ENCODE peak calls at places on chromosomes 16 and 17, in ten cellular contexts. X is stomach, D is tibial nerve, W is suprapubic skin, T is SK-N-SH, V is ovary, R is H1, J is GM12878, I is transverse colon, P is esophagus muscularis mucosa. A is an unnamed sample.

GRCh38 chr16:526181-527014 is 1.1 kb upstream of the CAPN15 start:
- DNase-seq in X (peak; percentile 69), J (no peak), V (peak; percentile 77), W (no peak), P (no peak), T (no peak), D (no peak), R (no peak), I (peak; percentile 43), A (peak; percentile 46)

GRCh38 chr16:67594256-67594915 is 32.1 kb downstream of the CTCF start:
- DNase-seq in W (no peak), R (no peak), I (no peak), V (no peak), T (no peak), P (no peak), J (no peak), X (no peak), D (no peak), A (no peak)

GRCh38 chr17:376936-377863 is 24.6 kb upstream of the RPH3AL start:
- DNase-seq in W (no peak), I (no peak), T (no peak), P (no peak), J (no peak), D (peak; percentile 59), X (no peak), V (no peak), R (no peak), A (no peak)

GRCh38 chr17:58184308-58184985 is 8.1 kb upstream of the EPX start:
- DNase-seq in D (no peak), V (no peak), I (no peak), J (no peak), P (no peak), X (no peak), R (peak; percentile 23), T (peak; percentile 24), W (no peak), A (no peak)

GRCh38 chr17:79979201-79979840 is 56.4 kb downstream of the TBC1D16 start:
- DNase-seq in I (no peak), V (peak; percentile 65), W (peak; percentile 57), P (no peak), T (peak; percentile 15), R (no peak), D (no peak), X (no peak), J (no peak), A (peak; percentile 52)

GRCh38 chr17:9230346-9230745 is 209.0 kb downstream of the NTN1 start:
- DNase-seq in D (no peak), X (no peak), V (no peak), T (peak; percentile 73), R (no peak), W (no peak), J (no peak), P (no peak), I (no peak), A (peak; percentile 50)

GRCh38 chr16:3454631-3455147 is 11.2 kb downstream of the NAA60 start:
- DNase-seq in X (no peak), I (no peak), D (no peak), W (no peak), V (no peak), T (no peak), P (no peak), J (no peak), R (no peak), A (no peak)

GRCh38 chr16:13377143-13377542 is 475.7 kb downstream of the SHISA9 start:
- DNase-seq in R (no peak), D (no peak), J (no peak), P (no peak), I (no peak), W (no peak), V (no peak), X (no peak), T (no peak), A (no peak)

GRCh38 chr17:60557805-60558204 is 31.8 kb upstream of the APPBP2 start:
- DNase-seq in X (no peak), I (no peak), J (no peak), V (no peak), D (no peak), R (no peak), P (no peak), T (no peak), W (no peak), A (no peak)

GRCh38 chr16:31128711-31129567 is 6.6 kb downstream of the PRSS8 start:
- DNase-seq in D (no peak), X (peak; percentile 82), I (peak; percentile 79), T (no peak), W (no peak), J (no peak), V (no peak), P (no peak), R (no peak), A (peak; percentile 94)

GRCh38 chr16:71230122-71230845 is at the start of gene HYDIN:
- DNase-seq in T (peak; percentile 91), X (no peak), D (no peak), V (peak; percentile 57), I (peak; percentile 41), W (peak; percentile 60), J (no peak), R (peak; percentile 61), P (no peak), A (peak; percentile 88)

GRCh38 chr16:77807-78443 is at the start of gene MPG:
- DNase-seq in W (peak; percentile 91), J (no peak), T (peak; percentile 100), D (peak; percentile 80), X (peak; percentile 87), V (peak; percentile 94), I (peak; percentile 90), P (peak; percentile 95), R (no peak), A (peak; percentile 84)

GRCh38 chr17:887842-888214 is 91.7 kb downstream of the NXN start:
- DNase-seq in R (no peak), P (no peak), V (no peak), T (no peak), D (no peak), X (no peak), I (no peak), J (no peak), W (no peak), A (no peak)

GRCh38 chr17:74733365-74734122 is 3.5 kb upstream of the RAB37 start:
- DNase-seq in T (no peak), R (no peak), D (no peak), J (no peak), I (no peak), W (no peak), V (no peak), X (no peak), P (no peak), A (no peak)

GRCh38 chr17:28584434-28584833 is 7.7 kb upstream of the ALDOC start:
- DNase-seq in V (no peak), W (no peak), I (no peak), T (no peak), P (no peak), R (no peak), X (no peak), J (no peak), D (no peak), A (no peak)

DNA sequence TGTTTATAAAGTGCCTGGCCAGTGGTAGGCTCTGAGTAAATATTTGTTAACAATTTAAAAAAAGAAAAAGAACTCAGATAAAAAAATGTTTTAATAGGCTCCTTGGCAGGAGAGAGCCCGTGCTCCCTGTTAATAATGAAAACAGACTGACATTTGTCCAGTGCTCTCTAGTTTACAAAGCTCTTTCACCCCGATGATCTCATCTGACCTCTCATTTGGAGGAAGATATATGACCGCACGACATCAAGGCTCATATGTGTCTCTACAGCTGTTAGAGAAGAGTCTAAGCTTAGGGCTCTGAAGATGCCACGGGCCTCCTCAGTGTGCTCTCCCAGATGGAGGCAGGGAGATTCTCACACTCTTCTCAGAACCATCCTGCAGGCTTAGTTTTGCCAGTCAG is 280.8 kb upstream of the IRX5 start:
- DNase-seq in D (no peak), P (no peak), X (no peak), W (no peak), I (no peak), J (no peak), V (no peak), R (no peak), T (no peak), A (no peak)
- H3K27me3 ChIP-seq in D (no peaks in the 10 kb centered on the region), P (peaks cover 71% of the 10 kb centered on the region), X (no peaks in the 10 kb centered on the region), W (no peaks in the 10 kb centered on the region), I (peaks cover 13% of the 10 kb centered on the region), J (no peaks in the 10 kb centered on the region), V (no peaks in the 10 kb centered on the region), R (peaks cover 53% of the 10 kb centered on the region), T (no peaks in the 10 kb centered on the region), A (no peaks in the 10 kb centered on the region)

DNA sequence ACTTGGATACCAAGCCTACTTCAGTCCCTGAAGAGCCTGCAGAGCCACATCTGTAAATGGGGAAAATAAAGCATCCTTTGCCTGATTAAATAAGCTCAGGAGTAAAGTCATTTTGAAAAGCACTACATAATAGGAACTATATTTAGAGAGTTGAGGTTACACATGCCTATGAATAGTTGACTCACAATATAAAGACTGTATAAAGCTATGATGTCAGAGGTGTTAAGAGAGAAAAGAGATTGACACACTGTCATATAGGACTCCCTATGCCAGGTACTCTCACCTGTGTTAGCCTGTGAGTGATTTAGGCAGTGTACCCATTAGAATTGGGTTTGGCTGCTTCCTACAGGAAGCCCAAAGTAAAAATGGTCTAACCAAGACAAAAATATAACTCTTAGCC is 87.7 kb upstream of the CRHR1 start:
- DNase-seq in R (no peak), T (no peak), P (no peak), D (no peak), J (no peak), V (no peak), W (no peak), I (no peak), X (no peak), A (no peak)
- TF ChIP-seq EP300 in R (no peak), T (no peak), P (no peak), D (no peak), J (no peak), V (no peak), W (no peak), I (no peak), X (no peak), A (no peak)

DNA sequence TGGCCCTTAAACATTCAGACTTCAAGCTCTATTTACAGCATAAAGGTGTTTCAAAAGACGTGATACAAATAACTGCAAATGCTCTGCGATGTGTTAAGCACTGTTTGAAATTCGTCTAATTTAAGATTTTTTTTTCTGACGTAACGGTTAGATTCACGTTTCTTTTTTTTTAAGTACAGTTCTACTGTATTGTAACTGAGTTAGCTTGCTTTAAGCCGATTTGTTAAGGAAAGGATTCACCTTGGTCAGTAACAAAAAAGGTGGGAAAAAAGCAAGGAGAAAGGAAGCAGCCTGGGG is 681 bp upstream of the MAPT start:
- DNase-seq in W (no peak), D (no peak), X (no peak), I (no peak), P (no peak), V (no peak), T (no peak), J (no peak), R (no peak), A (no peak)
- H3K27me3 ChIP-seq in W (peaks cover 36% of the 10 kb centered on the region), D (peaks cover 40% of the 10 kb centered on the region), X (peaks cover 44% of the 10 kb centered on the region), I (peaks cover 56% of the 10 kb centered on the region), P (peaks cover 40% of the 10 kb centered on the region), V (no peaks in the 10 kb centered on the region), T (peaks cover 37% of the 10 kb centered on the region), J (peaks cover 16% of the 10 kb centered on the region), R (peaks cover 55% of the 10 kb centered on the region), A (peaks cover 41% of the 10 kb centered on the region)

GRCh38 chr16:68665501-68665900 is 20.4 kb downstream of the CDH3 start:
- DNase-seq in P (no peak), R (no peak), X (no peak), I (no peak), D (no peak), T (no peak), W (no peak), V (no peak), J (no peak), A (no peak)

GRCh38 chr16:68664297-68664696 is 19.2 kb downstream of the CDH3 start:
- DNase-seq in J (no peak), P (no peak), I (no peak), R (no peak), T (no peak), D (no peak), V (no peak), X (no peak), W (no peak), A (no peak)

GRCh38 chr16:68668266-68668665 is 23.2 kb downstream of the CDH3 start:
- DNase-seq in D (no peak), X (no peak), P (no peak), I (no peak), W (no peak), V (no peak), J (peak; percentile 24), T (no peak), R (no peak), A (no peak)
- TF ChIP-seq EP300 in D (no peak), X (no peak), P (no peak), I (no peak), W (no peak), V (no peak), J (no peak), T (no peak), R (no peak), A (no peak)